ENCODE peak calls at places on chromosomes 4 and X, in seven cellular contexts. M is neural progenitor cell, T is GM23338, Y is PC-9, V is HCT116, E is PC-3, C is fibroblast of lung. Z is an unnamed sample.

GRCh38 chr4:171948038-171948437 is 134.8 kb downstream of the GALNTL6 start:
- DNase-seq in Y (no peak), V (no peak), C (no peak), M (no peak), E (no peak), T (no peak), Z (no peak)

GRCh38 chr4:26281876-26282275 is 38.9 kb upstream of the RBPJ start:
- DNase-seq in T (no peak), V (no peak), Y (peak), M (no peak), C (peak), E (peak), Z (no peak)

GRCh38 chr4:70583952-70584834 is 7.9 kb upstream of the AMBN start:
- DNase-seq in T (no peak), V (peak), E (peak), M (no peak), C (no peak), Y (peak), Z (peak)

GRCh38 chr4:44740201-44740600 is 13.8 kb upstream of the GNPDA2 start:
- DNase-seq in M (no peak), C (no peak), V (no peak), T (no peak), E (no peak), Y (no peak), Z (no peak)

GRCh38 chr4:185211641-185212040 is 2.2 kb downstream of the SNX25 start:
- DNase-seq in T (no peak), C (no peak), M (no peak), V (no peak), Y (no peak), E (no peak), Z (no peak)

GRCh38 chr4:145732416-145732815 is 52.5 kb downstream of the C4orf51 start:
- DNase-seq in C (no peak), E (peak), M (no peak), V (no peak), Y (no peak), T (peak), Z (no peak)

GRCh38 chr4:6909970-6910339 is 329 bp downstream of the TBC1D14 start:
- DNase-seq in Y (no peak), M (peak), C (no peak), V (no peak), T (peak), E (peak), Z (no peak)

GRCh38 chrX:11100281-11101035 is 10.7 kb upstream of the HCCS start:
- DNase-seq in V (no peak), C (peak), E (peak), M (peak), T (peak), Y (no peak), Z (peak)

GRCh38 chr4:180057891-180058643 is 2185.1 kb upstream of the TENM3 start:
- DNase-seq in M (peak), Y (no peak), C (peak), V (no peak), T (peak), E (no peak), Z (peak)
- TF ChIP-seq EZH2 in M (peak), Y (no peak), C (no peak), V (no peak), T (no peak), E (no peak), Z (peak)

DNA sequence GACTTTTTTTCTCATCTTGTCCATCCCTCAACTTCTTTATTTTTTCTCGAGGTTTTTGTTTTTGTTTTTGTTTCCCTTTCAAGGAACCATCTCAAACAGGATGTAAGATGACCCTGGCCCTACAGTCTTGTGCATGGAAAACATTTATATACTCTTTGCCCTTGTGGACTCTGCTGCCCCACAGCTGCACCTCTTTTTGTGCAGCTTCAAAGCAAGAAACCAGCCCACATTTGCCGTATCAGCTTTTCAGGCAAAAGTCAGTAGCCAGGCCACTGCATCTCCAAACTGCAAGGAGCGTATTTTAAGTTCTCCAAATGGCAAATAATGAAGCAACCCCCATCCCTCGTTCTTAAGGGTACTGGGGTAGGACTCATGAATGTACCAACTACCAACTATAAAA is 756.5 kb downstream of the C4orf33 start:
- DNase-seq in V (no peak), T (no peak), M (no peak), C (no peak), Y (no peak), E (no peak), Z (no peak)
- H2AFZ ChIP-seq in V (no peak), T (no peak), M (peak), C (no peak), Y (no peak), E (no peak), Z (no peak)

DNA sequence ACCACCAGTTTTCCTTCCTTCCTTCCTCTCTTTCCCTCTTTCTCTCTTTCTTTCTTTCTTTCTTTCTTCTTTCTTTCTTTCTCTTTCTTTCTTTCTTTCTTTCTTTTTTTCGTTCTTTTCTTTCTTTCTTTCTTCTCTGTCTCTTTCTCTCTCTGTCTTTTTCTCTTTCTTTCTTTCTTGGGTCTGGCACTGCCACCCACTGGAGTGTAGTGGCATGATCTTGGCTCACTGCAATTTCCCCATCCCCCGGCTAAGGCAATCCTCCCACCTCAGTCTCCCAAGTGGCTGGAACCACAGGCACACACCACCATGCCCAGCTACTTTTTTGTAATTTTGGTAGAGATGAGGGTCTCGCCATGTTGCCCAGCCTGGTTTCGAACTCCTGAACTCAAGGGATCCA is 51.6 kb upstream of the NHS start:
- DNase-seq in C (no peak), Y (no peak), M (no peak), T (no peak), V (no peak), E (peak), Z (no peak)
- TF ChIP-seq EZH2 in C (no peak), Y (no peak), M (no peak), T (no peak), V (no peak), E (no peak), Z (no peak)

DNA sequence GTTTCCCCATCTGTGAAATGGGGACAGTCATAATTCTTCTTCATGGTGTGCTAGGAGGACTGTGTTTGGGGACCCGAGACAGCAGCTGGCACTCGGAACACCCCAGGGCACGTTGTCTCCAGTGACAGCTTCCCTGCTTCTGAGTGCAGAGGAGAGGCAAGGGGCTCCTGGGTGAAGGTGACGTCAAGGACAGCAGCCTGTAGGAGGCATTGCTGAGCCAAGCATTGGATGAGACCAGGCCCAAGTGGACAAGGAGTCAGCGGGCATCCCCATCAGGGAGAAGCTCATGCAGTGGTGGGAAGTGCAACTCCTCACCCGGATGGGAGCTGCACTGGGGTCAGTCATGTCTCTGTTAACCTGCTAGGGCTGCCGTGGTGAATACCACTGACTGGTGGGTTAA is 46.1 kb downstream of the EVC start:
- DNase-seq in C (no peak), V (no peak), M (no peak), E (no peak), Y (no peak), T (no peak), Z (no peak)
- H2AFZ ChIP-seq in C (no peak), V (no peak), M (no peak), E (no peak), Y (no peak), T (no peak), Z (no peak)

DNA sequence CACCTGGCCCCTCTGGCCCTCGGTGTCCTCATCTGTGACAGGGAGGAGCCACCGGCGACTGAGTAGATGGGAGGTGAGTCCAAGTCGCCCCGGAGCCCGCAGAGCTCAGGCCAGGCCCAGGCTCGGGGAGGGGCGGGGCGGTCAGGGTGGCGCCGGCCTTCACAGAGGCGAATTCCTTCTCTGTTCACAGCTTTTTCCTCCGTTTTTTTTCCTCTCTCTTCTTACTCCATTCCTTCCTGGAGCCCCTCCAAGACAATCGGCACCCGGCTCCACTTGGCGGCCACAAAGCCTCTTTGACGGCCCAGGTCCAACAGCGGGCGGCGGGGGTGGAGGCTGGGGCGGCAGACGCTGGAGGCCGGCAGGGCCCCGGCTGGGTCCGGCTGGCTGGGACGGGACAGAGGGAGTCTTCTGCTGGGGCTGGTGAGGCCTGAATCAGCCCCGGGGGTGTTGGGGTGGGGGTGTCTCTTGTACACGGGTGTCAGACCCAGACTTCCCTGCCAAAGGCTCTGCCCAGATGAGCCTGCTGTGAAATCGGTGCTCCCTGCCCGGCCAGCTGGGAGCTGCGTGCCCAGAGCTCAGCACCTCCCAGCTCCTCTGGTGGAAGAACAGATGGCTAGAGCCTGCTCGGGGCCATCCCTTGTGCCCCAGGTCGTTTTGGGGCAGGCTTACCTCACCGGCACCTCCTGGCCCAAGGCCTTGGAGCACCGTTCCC is 22.6 kb downstream of the FGFRL1 start:
- DNase-seq in C (peak), V (no peak), E (no peak), M (no peak), Y (no peak), T (no peak), Z (no peak)
- TF ChIP-seq EZH2 in C (no peak), V (no peak), E (no peak), M (no peak), Y (no peak), T (no peak), Z (no peak)

GRCh38 chr4:166527500-166527899 is 654.5 kb downstream of the TLL1 start:
- DNase-seq in T (peak), C (peak), M (peak), E (peak), Y (no peak), V (no peak), Z (peak)
- H2AFZ ChIP-seq in T (no peak), C (no peak), M (peak), E (no peak), Y (no peak), V (no peak), Z (no peak)

DNA sequence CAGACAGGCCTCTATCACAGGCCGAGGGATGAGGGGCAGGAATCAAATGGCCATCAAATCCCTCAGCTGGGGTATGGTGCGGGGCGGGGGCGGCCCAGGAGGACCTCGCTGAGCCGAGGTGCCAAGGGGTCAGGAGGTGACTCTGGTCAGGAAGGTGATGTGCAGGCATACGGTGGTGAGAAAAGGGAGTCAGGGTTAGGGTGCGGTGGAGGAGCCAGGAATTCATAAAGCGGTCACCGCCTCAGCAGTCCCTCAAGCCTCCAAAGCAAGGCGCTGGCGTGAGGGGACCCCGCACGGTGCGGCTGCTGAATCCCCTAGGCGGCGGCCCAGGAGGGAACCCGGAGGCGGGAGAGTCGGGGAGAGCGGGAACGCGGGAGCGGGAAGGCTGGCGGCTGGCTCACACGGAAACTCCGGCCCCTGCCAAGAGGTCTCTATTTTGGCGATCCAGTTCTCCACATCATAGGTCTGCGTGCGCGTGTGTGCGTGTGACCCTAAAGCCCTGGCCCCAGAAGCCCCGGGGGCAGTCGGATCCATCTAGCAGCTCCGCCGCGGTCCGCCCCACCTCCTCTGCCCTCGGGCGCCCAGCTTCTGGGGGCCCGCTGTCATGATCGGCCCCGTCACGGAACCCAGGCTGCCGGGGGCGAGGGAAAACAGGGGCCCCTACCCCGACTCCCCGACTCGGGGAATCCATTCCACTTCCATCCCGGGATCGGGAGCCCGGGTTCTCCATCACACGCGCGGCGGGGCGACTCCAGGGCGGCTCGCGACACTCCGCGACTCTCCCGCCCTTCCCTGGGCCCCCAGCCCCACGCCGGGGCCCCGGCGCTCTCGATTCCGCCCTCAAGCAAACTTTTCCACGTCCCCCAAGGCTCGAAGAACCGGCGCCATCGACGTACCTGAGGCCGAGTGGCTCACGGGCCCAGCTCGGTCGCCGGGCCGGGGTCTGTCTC is 593 bp downstream of the ELF4 start:
- DNase-seq in T (peak), E (peak), V (no peak), M (peak), C (no peak), Y (no peak), Z (no peak)
- TF ChIP-seq EZH2 in T (peak), E (no peak), V (no peak), M (peak), C (no peak), Y (no peak), Z (no peak)

Z was measured in mammary epithelial cell.